ENCODE peak calls at places on chromosomes 12 and 14, in ten cellular contexts. K is Caki2; J is fibroblast of the conjunctiva; Z is activated T-cell treated with anti-CD3 and anti-CD28 coated beads, Interleukin-2, amount 50 U/mL, for 48 hours; Y is WTC11; P is NAMALWA; H is H9; G is lower leg skin; S is effector CD4-positive, alpha-beta T cell; O is progenitor cell of endocrine pancreas. U is an unnamed sample.

GRCh38 chr14:99395904-99396530 is 84.6 kb downstream of the SETD3 start:
- DNase-seq in K (peak; percentile 11), J (no peak), Z (peak; percentile 59), Y (no peak), P (no peak), H (no peak), G (peak; percentile 39), S (peak; percentile 7), O (no peak), U (peak; percentile 11)

GRCh38 chr12:91991397-91992187 is 154.1 kb downstream of the BTG1 start:
- DNase-seq in K (no peak), J (no peak), Z (no peak), Y (no peak), P (peak; percentile 44), H (no peak), G (no peak), S (no peak), O (no peak), U (no peak)

GRCh38 chr12:6465467-6466183 is 4.9 kb downstream of the VAMP1 start:
- DNase-seq in K (peak; percentile 58), J (peak; percentile 62), Z (no peak), Y (peak; percentile 52), P (peak; percentile 80), H (peak; percentile 67), G (peak; percentile 81), S (peak; percentile 40), O (peak; percentile 63), U (peak; percentile 62)

GRCh38 chr12:67442896-67443295 is 173.7 kb downstream of the CAND1 start:
- DNase-seq in K (no peak), J (no peak), Z (no peak), Y (no peak), P (no peak), H (no peak), G (no peak), S (no peak), O (no peak), U (no peak)

GRCh38 chr12:62799126-62799736 is 135.7 kb downstream of the PPM1H start:
- DNase-seq in K (peak; percentile 55), J (peak; percentile 55), Z (peak; percentile 50), Y (peak; percentile 81), P (peak; percentile 86), H (peak; percentile 84), G (no peak), S (peak; percentile 43), O (peak; percentile 57), U (peak; percentile 39)

GRCh38 chr12:121287267-121287954 is 9.1 kb downstream of the CAMKK2 start:
- DNase-seq in K (no peak), J (peak; percentile 46), Z (no peak), Y (no peak), P (no peak), H (no peak), G (no peak), S (no peak), O (no peak), U (no peak)

GRCh38 chr12:93733358-93733757 is 56.2 kb downstream of the CRADD start:
- DNase-seq in K (no peak), J (no peak), Z (no peak), Y (no peak), P (no peak), H (no peak), G (no peak), S (no peak), O (no peak), U (no peak)

GRCh38 chr14:55265197-55265596 is 6.0 kb upstream of the FBXO34 start:
- DNase-seq in K (no peak), J (no peak), Z (no peak), Y (no peak), P (peak; percentile 76), H (no peak), G (no peak), S (no peak), O (no peak), U (no peak)

GRCh38 chr12:32443491-32443890 is 44.1 kb downstream of the FGD4 start:
- DNase-seq in K (no peak), J (no peak), Z (no peak), Y (no peak), P (no peak), H (no peak), G (no peak), S (no peak), O (no peak), U (no peak)

GRCh38 chr14:105090493-105091334 is 25.5 kb upstream of the GPR132 start:
- DNase-seq in K (peak; percentile 79), J (no peak), Z (peak; percentile 96), Y (peak; percentile 95), P (peak; percentile 91), H (peak; percentile 91), G (peak; percentile 97), S (peak; percentile 82), O (peak; percentile 90), U (peak; percentile 85)

GRCh38 chr12:58066296-58066695 is 124.9 kb downstream of the ATP23 start:
- DNase-seq in K (no peak), J (no peak), Z (no peak), Y (no peak), P (no peak), H (no peak), G (no peak), S (no peak), O (no peak), U (no peak)

U was measured in effector memory CD8-positive, alpha-beta T cell.